ENCODE peak calls at places on chromosomes 13 and 19, in five cellular contexts. P is astrocyte, W is type B pancreatic cell, E is right atrium auricular region, I is HFFc6. N is an unnamed sample.

GRCh38 chr19:3061214-3062161 is 807 bp downstream of the TLE5 start:
- DNase-seq in P (no peak), E (no peak), W (no peak), I (no peak), N (no peak)

GRCh38 chr13:96966415-96967102 is 27.7 kb downstream of the OXGR1 start:
- DNase-seq in P (no peak), W (no peak), E (no peak), I (no peak), N (no peak)

GRCh38 chr19:47813304-47813994 is 8.3 kb upstream of the CRX start:
- DNase-seq in I (peak; percentile 37), W (peak; percentile 88), P (no peak), E (no peak), N (peak; percentile 93)

GRCh38 chr19:41795031-41795461 is 1.3 kb upstream of the CEACAM3 start:
- DNase-seq in I (peak; percentile 46), E (no peak), W (no peak), P (no peak), N (no peak)

GRCh38 chr13:40477623-40478608 is 188.5 kb downstream of the FOXO1 start:
- DNase-seq in E (peak; percentile 90), W (no peak), I (no peak), P (peak; percentile 12), N (no peak)

GRCh38 chr19:35715355-35715809 is 2.4 kb upstream of the KMT2B start:
- DNase-seq in P (no peak), W (no peak), E (no peak), I (no peak), N (no peak)

GRCh38 chr13:77062097-77062496 is 35.1 kb upstream of the FBXL3 start:
- DNase-seq in I (peak; percentile 7), E (no peak), P (no peak), W (no peak), N (no peak)

GRCh38 chr19:47495478-47496372 is 11.7 kb upstream of the KPTN start:
- DNase-seq in P (no peak), I (no peak), W (no peak), E (no peak), N (no peak)

GRCh38 chr19:9996541-9996940 is 13.8 kb downstream of the COL5A3 start:
- DNase-seq in E (no peak), I (no peak), W (no peak), P (peak; percentile 34), N (no peak)

GRCh38 chr13:102309110-102309509 is 92.7 kb downstream of the FGF14 start:
- DNase-seq in W (no peak), P (no peak), I (no peak), E (no peak), N (no peak)

GRCh38 chr19:3184847-3185481 is 766 bp upstream of the NCLN start:
- DNase-seq in W (no peak), I (no peak), E (peak; percentile 71), P (no peak), N (no peak)

GRCh38 chr13:30705672-30706071 is 29.7 kb upstream of the ALOX5AP start:
- DNase-seq in E (no peak), W (no peak), I (no peak), P (no peak), N (no peak)

GRCh38 chr13:30196025-30196424 is 111.3 kb downstream of the KATNAL1 start:
- DNase-seq in W (no peak), E (no peak), P (peak; percentile 66), I (peak; percentile 46), N (no peak)

GRCh38 chr13:92512852-92513251 is 713.8 kb upstream of the GPC6 start:
- DNase-seq in I (no peak), E (no peak), P (no peak), W (no peak), N (no peak)

GRCh38 chr13:46603165-46603603 is 50.2 kb downstream of the LRCH1 start:
- DNase-seq in W (no peak), P (no peak), I (peak; percentile 3), E (no peak), N (no peak)

GRCh38 chr19:30778961-30779690 is 406.9 kb downstream of the ZNF536 start:
- DNase-seq in W (no peak), E (peak; percentile 51), P (no peak), I (no peak), N (peak; percentile 76)

GRCh38 chr13:47628666-47629065 is 372.4 kb downstream of the SUCLA2 start:
- DNase-seq in P (peak; percentile 80), E (no peak), W (no peak), I (peak; percentile 6), N (no peak)

DNA sequence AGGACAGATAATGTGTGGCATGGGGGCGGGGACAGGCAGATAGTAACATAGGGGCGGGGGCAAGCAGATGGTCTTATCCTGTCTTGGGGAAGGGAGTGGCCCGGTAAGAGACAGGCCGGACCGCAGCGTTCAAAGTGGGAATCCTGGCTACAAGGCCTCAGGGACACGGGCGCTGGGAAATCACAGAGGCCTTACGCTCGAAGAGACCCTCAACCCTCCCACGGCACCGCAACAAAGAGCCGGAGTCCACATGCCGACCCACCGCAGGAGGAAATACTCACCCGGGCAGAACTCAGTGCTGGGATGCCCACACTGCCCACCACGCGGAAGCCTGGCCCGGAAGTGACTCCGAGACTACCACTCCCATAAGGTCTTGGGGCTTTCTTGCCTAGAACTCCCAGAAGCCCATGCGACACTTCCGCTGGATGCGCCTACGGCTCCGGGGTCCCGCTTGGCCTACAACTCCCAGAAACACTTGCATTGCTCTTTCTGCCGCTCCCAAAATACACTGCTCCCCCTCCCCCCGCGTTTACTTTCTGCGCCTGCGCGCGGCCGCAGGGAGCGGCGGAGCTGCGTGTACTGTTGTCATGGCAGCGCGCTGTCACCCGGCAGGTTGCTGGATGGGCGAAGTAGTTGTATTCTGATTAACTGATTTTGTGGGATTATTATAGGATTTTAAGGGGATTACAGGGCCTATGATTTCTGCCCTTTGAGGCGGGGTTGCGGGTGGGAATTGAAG is at the start of gene CTU1:
- DNase-seq in W (peak; percentile 97), I (peak; percentile 99), P (peak; percentile 99), E (peak; percentile 99), N (peak; percentile 99)
- TF ChIP-seq CTCF in W (peak; percentile 53), I (no peak), P (no peak), E (no peak), N (no peak)

DNA sequence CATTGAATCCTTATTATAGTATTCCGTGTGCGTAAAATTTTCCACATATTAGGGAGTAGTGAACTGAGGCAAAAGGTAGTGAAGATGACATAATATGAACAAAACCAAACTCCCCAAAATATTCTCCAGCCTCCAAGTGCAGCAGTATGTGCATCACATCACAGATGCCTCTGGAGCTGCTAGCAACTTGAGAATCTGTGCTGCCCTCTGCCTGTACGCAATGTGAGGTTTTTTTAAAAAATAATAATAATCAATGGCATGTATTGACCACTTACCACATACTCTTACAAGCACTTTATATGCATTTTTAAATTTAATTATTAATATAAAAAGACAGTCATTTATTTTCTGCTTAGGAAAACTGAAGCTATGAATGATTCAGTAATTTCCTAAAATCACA is 583.0 kb upstream of the SPRY2 start:
- DNase-seq in W (no peak), P (no peak), I (no peak), E (no peak), N (no peak)
- TF ChIP-seq CTCF in W (peak; percentile 54), P (no peak), I (no peak), E (peak; percentile 26), N (peak; percentile 48)

GRCh38 chr13:112928958-112929777 is 39.8 kb upstream of the MCF2L start:
- DNase-seq in E (no peak), I (no peak), P (peak; percentile 15), W (no peak), N (no peak)
- TF ChIP-seq CTCF in E (no peak), I (no peak), P (no peak), W (no peak), N (no peak)

DNA sequence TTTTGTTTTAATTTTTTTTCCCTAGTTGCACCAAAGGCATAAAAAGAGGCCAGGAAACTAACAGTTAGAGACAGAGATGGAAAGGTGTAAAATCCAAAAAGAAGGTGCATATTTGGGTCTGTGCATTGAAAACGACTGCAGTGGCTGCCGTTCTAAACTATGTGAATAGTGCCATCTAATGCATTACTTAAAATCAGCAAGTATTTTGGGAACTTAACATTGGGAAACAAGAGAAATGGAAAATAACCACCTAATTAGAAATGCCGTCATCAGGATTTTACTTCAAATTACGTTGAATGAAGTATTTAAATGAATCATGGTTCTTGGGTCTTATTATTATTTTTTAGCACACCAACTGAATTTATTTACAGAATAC is 189.5 kb upstream of the MIR17HG start:
- DNase-seq in P (no peak), I (no peak), W (no peak), E (no peak), N (no peak)
- TF ChIP-seq CTCF in P (no peak), I (no peak), W (peak; percentile 44), E (no peak), N (peak; percentile 75)

GRCh38 chr19:54030895-54031586 is 32.7 kb downstream of the VSTM1 start:
- DNase-seq in E (no peak), W (no peak), I (peak; percentile 33), P (no peak), N (no peak)
- TF ChIP-seq CTCF in E (no peak), W (peak; percentile 64), I (peak; percentile 78), P (peak; percentile 42), N (peak; percentile 30)

GRCh38 chr19:4206818-4207484 is 22.4 kb upstream of the EBI3 start:
- DNase-seq in W (no peak), E (no peak), P (no peak), I (peak; percentile 49), N (no peak)
- TF ChIP-seq CTCF in W (peak; percentile 26), E (no peak), P (peak; percentile 43), I (peak; percentile 73), N (peak; percentile 44)

GRCh38 chr13:78317030-78317429 is 286.3 kb downstream of the POU4F1 start:
- DNase-seq in W (no peak), E (no peak), I (no peak), P (no peak), N (no peak)
- TF ChIP-seq CTCF in W (peak; percentile 68), E (no peak), I (no peak), P (no peak), N (peak; percentile 25)

GRCh38 chr19:40717325-40717879 is 490 bp downstream of the ITPKC start:
- DNase-seq in P (no peak), W (no peak), E (no peak), I (peak; percentile 51), N (no peak)

GRCh38 chr19:40716031-40716654 is 543 bp downstream of the COQ8B start:
- DNase-seq in I (peak; percentile 90), E (peak; percentile 75), W (no peak), P (no peak), N (no peak)

GRCh38 chr19:40716655-40717324 is at the start of the genes COQ8B and ITPKC:
- DNase-seq in W (peak; percentile 100), P (peak; percentile 91), E (peak; percentile 99), I (peak; percentile 95), N (peak; percentile 99)

GRCh38 chr19:40713939-40714338 is 2.7 kb downstream of the COQ8B start:
- DNase-seq in P (no peak), W (no peak), E (no peak), I (no peak), N (no peak)

DNA sequence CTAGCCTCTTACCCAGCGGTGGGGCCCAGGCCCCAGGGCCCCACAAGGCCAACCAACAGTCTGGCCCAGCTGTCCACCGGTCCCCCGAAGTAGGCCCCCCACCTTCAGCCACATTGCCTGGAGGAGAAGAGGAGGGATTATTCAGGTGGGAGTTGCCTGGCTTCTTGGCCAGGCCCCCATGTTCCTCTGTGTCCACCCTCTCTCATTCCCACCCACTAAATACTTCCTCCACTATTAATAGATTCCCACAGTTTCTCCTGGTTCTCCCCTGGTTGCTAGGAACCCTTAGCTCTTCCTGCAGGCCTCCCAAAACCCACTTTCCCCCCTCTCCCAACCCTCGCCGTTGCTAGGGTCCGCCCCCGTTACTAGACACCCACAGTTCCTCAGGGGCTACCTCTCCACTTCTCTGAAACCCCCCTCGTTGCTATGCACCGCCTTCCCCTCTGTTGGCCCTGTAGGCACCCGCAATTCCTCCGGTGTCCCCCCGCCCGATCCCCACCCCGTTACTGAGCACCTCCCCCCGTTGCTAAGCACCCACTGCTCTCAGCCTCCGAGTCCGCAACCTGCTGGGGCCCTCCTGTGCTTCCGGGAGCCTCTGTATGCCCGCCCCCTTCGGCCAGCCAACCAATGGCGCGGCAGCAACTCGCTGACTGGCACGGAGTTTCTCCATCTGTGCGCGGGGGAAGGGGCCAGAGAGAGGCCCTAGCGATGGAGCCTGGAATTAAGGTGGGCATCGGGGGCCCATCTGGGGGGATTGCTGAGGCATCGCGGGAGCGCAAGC is 2.0 kb downstream of the COQ8B start:
- DNase-seq in I (peak; percentile 90), P (peak; percentile 86), W (peak; percentile 96), E (peak; percentile 94), N (peak; percentile 96)
- TF ChIP-seq CTCF in I (no peak), P (no peak), W (peak; percentile 30), E (no peak), N (no peak)